ENCODE peak calls at places on chromosomes 3 and 15, in five cellular contexts. H, C, R, Z and F are unnamed samples.

GRCh38 chr3:124993462-124993861 is 58.9 kb upstream of the MUC13 start:
- DNase-seq in R (peak; percentile 10), Z (no peak), C (peak; percentile 31), H (no peak), F (no peak)

GRCh38 chr3:15325228-15325627 is 7.2 kb downstream of the SH3BP5 start:
- DNase-seq in R (peak; percentile 43), C (peak; percentile 50), H (no peak), Z (no peak), F (no peak)

GRCh38 chr3:172520332-172520831 is 2.8 kb downstream of the TNFSF10 start:
- DNase-seq in H (no peak), C (peak; percentile 29), Z (no peak), R (peak; percentile 32), F (peak; percentile 99)

GRCh38 chr3:127689266-127689860 is 16.6 kb downstream of the ABTB1 start:
- DNase-seq in C (no peak), R (no peak), H (no peak), Z (peak; percentile 64), F (peak; percentile 16)

GRCh38 chr3:50089603-50089945 is 855 bp downstream of the RBM5 start:
- DNase-seq in Z (no peak), R (peak; percentile 53), C (no peak), H (no peak), F (peak; percentile 28)

GRCh38 chr3:46717447-46718231 is at the start of gene PRSS50:
- DNase-seq in R (no peak), C (peak; percentile 10), H (no peak), Z (peak; percentile 61), F (no peak)

GRCh38 chr3:127157181-127157828 is 35.6 kb upstream of the PRR23E start:
- DNase-seq in Z (no peak), C (no peak), H (no peak), R (no peak), F (no peak)

GRCh38 chr3:123448503-123449091 is at the start of gene ADCY5:
- DNase-seq in H (no peak), Z (peak; percentile 79), C (peak; percentile 20), R (no peak), F (no peak)

GRCh38 chr15:63157891-63158431 is 684 bp upstream of the RPS27L start:
- DNase-seq in Z (no peak), C (peak; percentile 80), H (peak; percentile 22), R (peak; percentile 82), F (peak; percentile 87)

GRCh38 chr3:190941694-190942280 is 79.3 kb upstream of the GMNC start:
- DNase-seq in Z (no peak), H (no peak), R (no peak), C (no peak), F (no peak)

GRCh38 chr3:106333911-106334618 is 465.3 kb upstream of the CBLB start:
- DNase-seq in H (no peak), R (peak; percentile 72), Z (no peak), C (no peak), F (peak; percentile 93)

GRCh38 chr3:106130384-106131084 is 261.7 kb upstream of the CBLB start:
- DNase-seq in C (no peak), H (no peak), Z (no peak), R (peak; percentile 83), F (peak; percentile 93)

GRCh38 chr3:115804722-115805121 is 181.4 kb downstream of the GAP43 start:
- DNase-seq in H (no peak), C (no peak), R (peak; percentile 38), Z (no peak), F (peak; percentile 90)

GRCh38 chr3:196997311-196997710 is 28.7 kb upstream of the PIGZ start:
- DNase-seq in H (no peak), R (no peak), Z (peak; percentile 62), C (no peak), F (no peak)

GRCh38 chr15:25374143-25374542 is 64.7 kb downstream of the UBE3A start:
- DNase-seq in C (no peak), Z (no peak), H (no peak), R (no peak), F (no peak)

GRCh38 chr3:159669753-159670152 is 318.9 kb upstream of the IL12A start:
- DNase-seq in Z (no peak), R (no peak), C (no peak), H (no peak), F (peak; percentile 2)

GRCh38 chr3:129106866-129107565 is 14.6 kb downstream of the RAB43 start:
- DNase-seq in Z (no peak), C (no peak), R (no peak), H (no peak), F (no peak)

GRCh38 chr3:13077431-13078157 is 4.4 kb upstream of the IQSEC1 start:
- DNase-seq in H (no peak), C (peak; percentile 83), Z (no peak), R (no peak), F (no peak)

GRCh38 chr3:108090066-108090700 is 648 bp downstream of the CD47 start:
- DNase-seq in H (no peak), R (no peak), C (peak; percentile 25), Z (no peak), F (peak; percentile 59)

GRCh38 chr3:61666615-61667320 is 105.4 kb downstream of the PTPRG start:
- DNase-seq in R (no peak), H (no peak), Z (no peak), C (no peak), F (peak; percentile 32)

GRCh38 chr3:171566803-171567422 is 106.7 kb upstream of the TNIK start:
- DNase-seq in Z (no peak), R (no peak), H (no peak), C (no peak), F (peak; percentile 62)

GRCh38 chr3:50112462-50112861 is 23.7 kb downstream of the RBM5 start:
- DNase-seq in R (no peak), H (no peak), C (no peak), Z (no peak), F (no peak)

GRCh38 chr3:147397155-147397888 is 9.0 kb downstream of the ZIC4 start:
- DNase-seq in R (peak; percentile 96), H (no peak), C (no peak), Z (no peak), F (peak; percentile 63)

GRCh38 chr3:45555154-45555591 is 39.4 kb upstream of the LIMD1 start:
- DNase-seq in R (no peak), C (no peak), Z (no peak), H (no peak), F (no peak)

GRCh38 chr3:143237036-143237688 is 117.6 kb downstream of the CHST2 start:
- DNase-seq in R (no peak), C (no peak), Z (no peak), H (no peak), F (peak; percentile 46)

GRCh38 chr3:21551019-21551418 is 200.0 kb downstream of the ZNF385D start:
- DNase-seq in R (no peak), Z (no peak), H (no peak), C (no peak), F (peak; percentile 28)

GRCh38 chr3:115626711-115627110 is 3.4 kb downstream of the GAP43 start:
- DNase-seq in R (no peak), Z (no peak), C (no peak), H (no peak), F (no peak)

GRCh38 chr15:69380100-69380725 is 33.9 kb upstream of the KIF23 start:
- DNase-seq in H (peak; percentile 39), Z (no peak), R (peak; percentile 22), C (peak; percentile 7), F (no peak)

GRCh38 chr15:93126496-93127083 is 37.6 kb upstream of the RGMA start:
- DNase-seq in Z (no peak), C (no peak), H (no peak), R (no peak), F (no peak)
- H3K27ac ChIP-seq in Z (no peak overlapping the region), C (peak overlapping the region; percentile 31), H (no peak overlapping the region), R (no peak overlapping the region), F (no peak overlapping the region)

GRCh38 chr3:102174312-102174712 is 260.5 kb upstream of the ZPLD1 start:
- DNase-seq in H (no peak), Z (no peak), R (peak; percentile 85), C (no peak), F (peak; percentile 55)

GRCh38 chr3:102178817-102179216 is 256.0 kb upstream of the ZPLD1 start:
- DNase-seq in C (no peak), H (no peak), Z (no peak), R (no peak), F (no peak)

GRCh38 chr3:102176393-102176792 is 258.4 kb upstream of the ZPLD1 start:
- DNase-seq in C (no peak), Z (no peak), H (no peak), R (no peak), F (no peak)

GRCh38 chr3:102177075-102177755 is 257.6 kb upstream of the ZPLD1 start:
- DNase-seq in H (no peak), Z (no peak), R (no peak), C (no peak), F (peak; percentile 26)

GRCh38 chr3:102174832-102175374 is 259.9 kb upstream of the ZPLD1 start:
- DNase-seq in R (no peak), Z (no peak), C (no peak), H (no peak), F (peak; percentile 60)
- H3K27ac ChIP-seq in R (peak overlapping the region; percentile 95), Z (no peak overlapping the region), C (no peak overlapping the region), H (no peak overlapping the region), F (no peak overlapping the region)

DNA sequence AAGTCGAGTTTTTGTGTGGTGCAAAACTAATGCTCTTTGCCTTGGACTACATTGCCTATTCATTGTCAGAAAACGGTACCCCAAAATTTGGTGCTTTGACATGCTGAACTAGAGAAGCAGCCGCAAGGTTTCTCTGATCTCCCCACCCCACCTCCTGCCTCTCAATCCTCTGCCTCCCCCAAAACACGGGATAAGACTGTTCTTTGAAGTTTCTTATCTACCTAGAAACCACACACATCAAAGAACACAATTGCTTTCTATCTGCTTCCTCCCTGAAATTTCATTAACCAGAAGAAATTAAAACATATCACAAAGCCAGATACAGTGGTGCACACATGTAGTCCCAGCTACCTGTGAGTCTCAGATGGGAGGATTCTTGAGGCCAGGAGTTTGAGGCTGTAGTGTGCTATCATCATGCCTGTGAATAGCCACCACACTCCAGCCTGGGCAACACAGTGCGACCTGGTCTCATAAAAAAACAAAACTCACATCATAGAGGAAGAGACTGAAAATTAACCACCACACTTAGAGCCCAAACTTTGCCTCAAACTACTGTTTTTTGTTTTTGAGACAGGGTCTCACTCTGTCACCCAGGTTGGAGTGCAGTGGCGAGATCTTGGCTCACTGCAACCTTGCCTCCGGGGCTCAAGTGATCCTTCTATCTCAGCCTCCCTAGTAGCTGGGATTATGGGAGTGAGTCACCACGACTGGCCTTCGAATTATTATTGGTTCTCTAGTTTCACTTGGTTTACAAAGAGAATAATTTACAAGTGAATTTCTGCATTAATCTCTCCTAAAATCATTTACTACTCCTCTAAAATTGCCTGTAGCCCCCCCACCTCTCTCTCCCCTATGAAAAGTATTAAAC is 2.7 kb upstream of the PCNP start:
- DNase-seq in H (no peak), C (no peak), R (no peak), Z (no peak), F (no peak)
- H3K27ac ChIP-seq in H (no peak overlapping the region), C (no peak overlapping the region), R (no peak overlapping the region), Z (no peak overlapping the region), F (no peak overlapping the region)

GRCh38 chr3:30455840-30456239 is 150.6 kb upstream of the TGFBR2 start:
- DNase-seq in R (no peak), C (peak; percentile 63), Z (no peak), H (no peak), F (peak; percentile 90)

GRCh38 chr3:30453364-30454039 is 152.9 kb upstream of the TGFBR2 start:
- DNase-seq in R (peak; percentile 33), H (no peak), Z (no peak), C (peak; percentile 29), F (no peak)

GRCh38 chr3:30456263-30456662 is 150.1 kb upstream of the TGFBR2 start:
- DNase-seq in R (no peak), H (no peak), Z (no peak), C (no peak), F (no peak)

GRCh38 chr3:30452446-30452845 is 154.0 kb upstream of the TGFBR2 start:
- DNase-seq in H (no peak), C (no peak), Z (no peak), R (no peak), F (no peak)

GRCh38 chr3:30454636-30455035 is 151.8 kb upstream of the TGFBR2 start:
- DNase-seq in Z (no peak), R (no peak), H (no peak), C (no peak), F (no peak)
- H3K27ac ChIP-seq in Z (no peak overlapping the region), R (no peak overlapping the region), H (no peak overlapping the region), C (no peak overlapping the region), F (no peak overlapping the region)